ENCODE peak calls at places on chromosomes 16 and 17, in ten cellular contexts. One of them, this sample, is unnamed.

GRCh38 chr17:60664022-60664421 is 13.6 kb upstream of the BCAS3 start:
- DNase-seq in ascending aorta: no peak
- DNase-seq in cardiac muscle cell: no peak
- DNase-seq in K562: no peak
- DNase-seq in GM23248: peak; percentile 62
- DNase-seq in A673: no peak
- DNase-seq in HAP-1: no peak
- DNase-seq in right cardiac atrium: no peak
- DNase-seq in uterus: no peak
- DNase-seq in colonic mucosa: no peak
- DNase-seq in this sample: no peak

GRCh38 chr16:49455181-49455990 is 81.8 kb downstream of the C16orf78 start:
- DNase-seq in ascending aorta: no peak
- DNase-seq in cardiac muscle cell: no peak
- DNase-seq in K562: no peak
- DNase-seq in GM23248: no peak
- DNase-seq in A673: no peak
- DNase-seq in HAP-1: no peak
- DNase-seq in right cardiac atrium: no peak
- DNase-seq in uterus: peak; percentile 5
- DNase-seq in colonic mucosa: no peak
- DNase-seq in this sample: no peak

GRCh38 chr17:17186051-17186450 is 20.1 kb downstream of the PLD6 start:
- DNase-seq in ascending aorta: no peak
- DNase-seq in cardiac muscle cell: no peak
- DNase-seq in K562: no peak
- DNase-seq in GM23248: peak; percentile 28
- DNase-seq in A673: no peak
- DNase-seq in HAP-1: no peak
- DNase-seq in right cardiac atrium: no peak
- DNase-seq in uterus: no peak
- DNase-seq in colonic mucosa: no peak
- DNase-seq in this sample: peak; percentile 65

GRCh38 chr16:9039208-9039607 is 52.2 kb upstream of the HAPSTR1 start:
- DNase-seq in ascending aorta: no peak
- DNase-seq in cardiac muscle cell: peak; percentile 51
- DNase-seq in K562: no peak
- DNase-seq in GM23248: peak; percentile 30
- DNase-seq in A673: peak; percentile 28
- DNase-seq in HAP-1: no peak
- DNase-seq in right cardiac atrium: no peak
- DNase-seq in uterus: no peak
- DNase-seq in colonic mucosa: no peak
- DNase-seq in this sample: no peak

GRCh38 chr17:71983828-71984227 is 137.0 kb upstream of the SOX9 start:
- DNase-seq in ascending aorta: no peak
- DNase-seq in cardiac muscle cell: no peak
- DNase-seq in K562: no peak
- DNase-seq in GM23248: peak; percentile 26
- DNase-seq in A673: no peak
- DNase-seq in HAP-1: no peak
- DNase-seq in right cardiac atrium: no peak
- DNase-seq in uterus: no peak
- DNase-seq in colonic mucosa: no peak
- DNase-seq in this sample: no peak

GRCh38 chr16:3825103-3825502 is 55.4 kb downstream of the CREBBP start:
- DNase-seq in ascending aorta: no peak
- DNase-seq in cardiac muscle cell: peak; percentile 60
- DNase-seq in K562: no peak
- DNase-seq in GM23248: peak; percentile 76
- DNase-seq in A673: no peak
- DNase-seq in HAP-1: no peak
- DNase-seq in right cardiac atrium: no peak
- DNase-seq in uterus: no peak
- DNase-seq in colonic mucosa: no peak
- DNase-seq in this sample: no peak

GRCh38 chr16:51592013-51592501 is 441.0 kb upstream of the SALL1 start:
- DNase-seq in ascending aorta: no peak
- DNase-seq in cardiac muscle cell: no peak
- DNase-seq in K562: no peak
- DNase-seq in GM23248: no peak
- DNase-seq in A673: no peak
- DNase-seq in HAP-1: no peak
- DNase-seq in right cardiac atrium: no peak
- DNase-seq in uterus: no peak
- DNase-seq in colonic mucosa: no peak
- DNase-seq in this sample: no peak

GRCh38 chr17:43599835-43600234 is 53.7 kb upstream of the ETV4 start:
- DNase-seq in ascending aorta: no peak
- DNase-seq in cardiac muscle cell: peak; percentile 88
- DNase-seq in K562: no peak
- DNase-seq in GM23248: peak; percentile 93
- DNase-seq in A673: peak; percentile 32
- DNase-seq in HAP-1: no peak
- DNase-seq in right cardiac atrium: no peak
- DNase-seq in uterus: peak; percentile 40
- DNase-seq in colonic mucosa: peak; percentile 20
- DNase-seq in this sample: no peak

DNA sequence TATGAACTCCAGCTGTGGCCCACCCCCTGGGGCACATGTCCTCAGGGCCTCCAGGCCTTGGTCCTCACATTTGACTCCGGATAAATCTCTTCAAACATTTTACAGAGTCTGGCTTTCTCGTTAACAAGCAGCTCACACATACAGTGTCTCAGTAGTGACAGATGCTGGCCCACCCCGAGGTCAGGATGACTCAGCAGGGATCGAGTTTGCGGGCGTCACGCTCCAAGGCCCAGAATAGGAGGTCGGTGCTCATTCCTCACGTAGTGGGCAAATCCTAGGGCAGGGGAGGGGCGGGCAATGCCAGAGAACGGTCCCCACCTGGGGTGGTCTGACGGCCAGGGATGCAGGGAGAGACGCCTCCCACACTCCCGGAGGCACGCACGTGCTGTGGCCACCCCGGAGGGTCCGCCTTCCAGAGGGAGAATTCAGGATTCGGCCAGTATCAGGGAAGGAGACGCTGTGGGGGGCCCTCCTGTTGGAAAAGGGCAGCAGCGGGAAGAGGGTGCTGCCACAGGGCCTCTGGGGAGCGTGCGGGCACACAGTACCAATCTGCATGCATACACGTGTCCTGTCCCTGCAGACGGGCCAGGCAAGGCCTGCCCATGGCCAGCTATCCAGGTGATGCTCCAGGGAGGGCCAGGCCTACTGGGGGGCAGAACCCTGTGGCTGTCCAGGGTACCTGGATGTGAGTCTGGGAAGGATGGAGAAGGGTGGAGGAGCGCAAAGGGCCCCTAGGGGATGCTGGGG is 8.6 kb downstream of the SLC7A5 start:
- DNase-seq in ascending aorta: no peak
- DNase-seq in cardiac muscle cell: peak; percentile 56
- DNase-seq in K562: peak; percentile 13
- DNase-seq in GM23248: peak; percentile 78
- DNase-seq in A673: no peak
- DNase-seq in HAP-1: no peak
- DNase-seq in right cardiac atrium: peak; percentile 75
- DNase-seq in uterus: no peak
- DNase-seq in colonic mucosa: no peak
- DNase-seq in this sample: no peak
- H3K4me1 ChIP-seq in ascending aorta: no peaks in the 10 kb centered on the region
- H3K4me1 ChIP-seq in cardiac muscle cell: no peaks in the 10 kb centered on the region
- H3K4me1 ChIP-seq in K562: peaks cover 56% of the 10 kb centered on the region
- H3K4me1 ChIP-seq in GM23248: peaks cover 20% of the 10 kb centered on the region
- H3K4me1 ChIP-seq in A673: peaks cover 55% of the 10 kb centered on the region
- H3K4me1 ChIP-seq in HAP-1: peaks cover 8% of the 10 kb centered on the region
- H3K4me1 ChIP-seq in right cardiac atrium: peaks cover 3% of the 10 kb centered on the region
- H3K4me1 ChIP-seq in uterus: no peaks in the 10 kb centered on the region
- H3K4me1 ChIP-seq in colonic mucosa: no peaks in the 10 kb centered on the region
- H3K4me1 ChIP-seq in this sample: peaks cover 8% of the 10 kb centered on the region

DNA sequence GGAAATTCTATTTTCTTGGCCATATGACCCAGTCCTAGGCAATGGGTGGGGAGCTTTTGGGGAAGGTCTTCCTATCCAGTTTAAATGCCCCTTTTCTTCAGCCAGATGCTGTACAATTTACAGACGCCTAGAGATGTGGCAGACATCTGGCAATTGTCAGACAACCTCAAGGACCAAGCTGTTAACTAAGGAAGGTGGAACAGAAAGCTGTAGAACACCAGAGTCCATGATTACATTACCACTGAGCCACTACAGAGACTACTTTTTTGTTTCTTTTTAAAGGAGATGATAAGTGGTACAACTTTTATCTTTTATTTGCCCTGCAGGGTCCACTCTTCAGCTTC is 21.1 kb upstream of the CORO6 start:
- DNase-seq in ascending aorta: no peak
- DNase-seq in cardiac muscle cell: no peak
- DNase-seq in K562: no peak
- DNase-seq in GM23248: no peak
- DNase-seq in A673: no peak
- DNase-seq in HAP-1: no peak
- DNase-seq in right cardiac atrium: no peak
- DNase-seq in uterus: no peak
- DNase-seq in colonic mucosa: no peak
- DNase-seq in this sample: no peak
- H3K4me1 ChIP-seq in ascending aorta: peaks cover 12% of the 10 kb centered on the region
- H3K4me1 ChIP-seq in cardiac muscle cell: peaks cover 32% of the 10 kb centered on the region
- H3K4me1 ChIP-seq in K562: peaks cover 18% of the 10 kb centered on the region
- H3K4me1 ChIP-seq in GM23248: peaks cover 44% of the 10 kb centered on the region
- H3K4me1 ChIP-seq in A673: peaks cover 71% of the 10 kb centered on the region
- H3K4me1 ChIP-seq in HAP-1: no peaks in the 10 kb centered on the region
- H3K4me1 ChIP-seq in right cardiac atrium: peaks cover 19% of the 10 kb centered on the region
- H3K4me1 ChIP-seq in uterus: peaks cover 6% of the 10 kb centered on the region
- H3K4me1 ChIP-seq in colonic mucosa: no peaks in the 10 kb centered on the region
- H3K4me1 ChIP-seq in this sample: peaks cover 6% of the 10 kb centered on the region

GRCh38 chr16:85590506-85590832 is 22.7 kb upstream of the GSE1 start:
- DNase-seq in ascending aorta: no peak
- DNase-seq in cardiac muscle cell: no peak
- DNase-seq in K562: no peak
- DNase-seq in GM23248: no peak
- DNase-seq in A673: no peak
- DNase-seq in HAP-1: no peak
- DNase-seq in right cardiac atrium: no peak
- DNase-seq in uterus: no peak
- DNase-seq in colonic mucosa: no peak
- DNase-seq in this sample: no peak

GRCh38 chr16:85587763-85588474 is 25.2 kb upstream of the GSE1 start:
- DNase-seq in ascending aorta: no peak
- DNase-seq in cardiac muscle cell: no peak
- DNase-seq in K562: no peak
- DNase-seq in GM23248: no peak
- DNase-seq in A673: no peak
- DNase-seq in HAP-1: no peak
- DNase-seq in right cardiac atrium: no peak
- DNase-seq in uterus: no peak
- DNase-seq in colonic mucosa: no peak
- DNase-seq in this sample: no peak

GRCh38 chr16:85586360-85587145 is 26.6 kb upstream of the GSE1 start:
- DNase-seq in ascending aorta: no peak
- DNase-seq in cardiac muscle cell: no peak
- DNase-seq in K562: no peak
- DNase-seq in GM23248: peak; percentile 37
- DNase-seq in A673: no peak
- DNase-seq in HAP-1: no peak
- DNase-seq in right cardiac atrium: peak; percentile 90
- DNase-seq in uterus: no peak
- DNase-seq in colonic mucosa: no peak
- DNase-seq in this sample: no peak

GRCh38 chr16:85589688-85590505 is 23.2 kb upstream of the GSE1 start:
- DNase-seq in ascending aorta: no peak
- DNase-seq in cardiac muscle cell: no peak
- DNase-seq in K562: no peak
- DNase-seq in GM23248: no peak
- DNase-seq in A673: no peak
- DNase-seq in HAP-1: no peak
- DNase-seq in right cardiac atrium: no peak
- DNase-seq in uterus: no peak
- DNase-seq in colonic mucosa: no peak
- DNase-seq in this sample: no peak

DNA sequence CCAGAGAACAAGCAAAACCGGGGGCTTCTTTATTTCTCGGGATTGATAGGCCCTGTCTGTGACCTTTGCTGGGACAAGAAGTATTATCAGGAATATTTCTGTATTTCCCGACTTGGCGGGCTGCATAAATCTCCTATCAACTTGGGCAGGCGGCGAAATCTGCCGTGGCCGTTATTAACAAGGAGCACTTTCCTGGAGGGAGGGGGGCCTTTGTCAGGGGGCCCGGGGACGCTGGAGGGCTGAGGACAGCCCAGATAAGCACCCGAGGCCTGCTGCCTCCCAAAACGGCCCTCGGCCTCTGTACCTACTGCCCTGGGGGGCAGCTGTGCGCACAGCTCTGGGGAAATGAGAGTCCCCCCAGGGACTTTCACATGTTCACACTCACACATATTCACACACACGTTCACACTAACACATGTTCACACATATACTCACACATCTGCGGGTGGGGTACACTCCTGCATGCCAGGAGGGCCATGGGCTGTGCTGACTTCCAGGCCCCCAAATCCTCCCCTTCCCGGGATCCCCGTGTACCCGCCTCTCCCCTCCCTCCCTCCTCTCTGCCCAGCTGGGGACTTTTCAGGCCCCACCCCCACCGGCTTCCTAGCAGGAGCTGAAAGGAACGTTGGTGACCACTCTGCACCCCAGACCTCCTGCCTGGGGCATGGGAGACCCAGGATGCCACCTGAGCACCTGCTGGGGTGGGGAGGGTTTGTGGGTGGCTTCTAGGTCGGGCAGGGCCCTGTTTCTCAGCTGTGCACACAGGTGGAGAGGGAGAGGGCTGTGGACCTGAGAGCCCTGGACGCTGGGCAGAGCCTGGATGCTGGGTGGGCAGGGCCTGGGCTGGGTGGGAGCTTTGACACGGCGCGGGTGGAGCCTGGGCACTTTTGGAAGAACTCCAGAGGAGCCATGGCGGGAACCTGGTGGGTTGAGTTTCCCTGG is 24.3 kb upstream of the GSE1 start:
- DNase-seq in ascending aorta: no peak
- DNase-seq in cardiac muscle cell: no peak
- DNase-seq in K562: peak; percentile 75
- DNase-seq in GM23248: no peak
- DNase-seq in A673: no peak
- DNase-seq in HAP-1: no peak
- DNase-seq in right cardiac atrium: no peak
- DNase-seq in uterus: no peak
- DNase-seq in colonic mucosa: no peak
- DNase-seq in this sample: no peak
- H3K4me1 ChIP-seq in ascending aorta: peaks cover 10% of the 10 kb centered on the region
- H3K4me1 ChIP-seq in cardiac muscle cell: peaks cover 41% of the 10 kb centered on the region
- H3K4me1 ChIP-seq in K562: peaks cover 48% of the 10 kb centered on the region
- H3K4me1 ChIP-seq in GM23248: peaks cover 3% of the 10 kb centered on the region
- H3K4me1 ChIP-seq in A673: peaks cover 35% of the 10 kb centered on the region
- H3K4me1 ChIP-seq in HAP-1: peaks cover 24% of the 10 kb centered on the region
- H3K4me1 ChIP-seq in right cardiac atrium: peaks cover 6% of the 10 kb centered on the region
- H3K4me1 ChIP-seq in uterus: no peaks in the 10 kb centered on the region
- H3K4me1 ChIP-seq in colonic mucosa: no peaks in the 10 kb centered on the region
- H3K4me1 ChIP-seq in this sample: no peaks in the 10 kb centered on the region

DNA sequence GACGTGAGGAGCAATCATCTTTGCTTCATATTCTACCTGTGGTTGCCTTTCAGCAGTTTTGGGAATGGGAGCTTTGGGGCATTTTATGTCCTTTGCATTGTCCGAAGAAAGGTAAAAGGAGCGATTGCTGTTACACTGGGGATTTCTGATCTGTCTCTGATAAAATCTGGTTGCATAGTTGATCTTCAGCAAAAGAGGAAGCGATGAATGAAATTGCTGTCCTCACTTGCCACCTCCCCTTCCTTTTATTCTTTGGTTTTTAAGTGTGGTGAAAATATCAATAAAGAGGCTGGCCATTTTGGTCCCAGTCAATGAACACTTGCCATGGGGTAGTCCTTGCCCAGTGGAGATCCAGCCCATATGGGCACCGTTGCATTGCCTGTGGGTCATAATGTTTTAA is 236.8 kb downstream of the MSI2 start:
- DNase-seq in ascending aorta: no peak
- DNase-seq in cardiac muscle cell: no peak
- DNase-seq in K562: no peak
- DNase-seq in GM23248: no peak
- DNase-seq in A673: no peak
- DNase-seq in HAP-1: no peak
- DNase-seq in right cardiac atrium: no peak
- DNase-seq in uterus: no peak
- DNase-seq in colonic mucosa: no peak
- DNase-seq in this sample: no peak
- H3K4me1 ChIP-seq in ascending aorta: no peaks in the 10 kb centered on the region
- H3K4me1 ChIP-seq in cardiac muscle cell: peaks cover 8% of the 10 kb centered on the region
- H3K4me1 ChIP-seq in K562: no peaks in the 10 kb centered on the region
- H3K4me1 ChIP-seq in GM23248: no peaks in the 10 kb centered on the region
- H3K4me1 ChIP-seq in A673: peaks cover 3% of the 10 kb centered on the region
- H3K4me1 ChIP-seq in HAP-1: peaks cover 6% of the 10 kb centered on the region
- H3K4me1 ChIP-seq in right cardiac atrium: peaks cover 11% of the 10 kb centered on the region
- H3K4me1 ChIP-seq in uterus: no peaks in the 10 kb centered on the region
- H3K4me1 ChIP-seq in colonic mucosa: no peaks in the 10 kb centered on the region
- H3K4me1 ChIP-seq in this sample: no peaks in the 10 kb centered on the region

This sample was measured in prostate gland.